ENCODE peak calls at places on chromosomes 7 and 10, in seven cellular contexts. L is amygdala; W is activated naive CD8-positive, alpha-beta T cell treated with anti-CD3 and anti-CD28 coated beads, Interleukin-2, amount 50 U/mL, for 24 hours; Y is NCI-H2171 treated with DMSO at 0.1 percent for 48 hours; Z is fibroblast of gingiva; B is M059J; P is NCI-H345. J is an unnamed sample.

GRCh38 chr10:58385784-58386112 is 538 bp downstream of the TFAM start:
- DNase-seq in L (no peak), W (peak), Y (peak), Z (no peak), B (peak), P (no peak), J (peak)

GRCh38 chr7:32216759-32217158 is 146.6 kb upstream of the PDE1C start:
- DNase-seq in L (no peak), W (no peak), Y (no peak), Z (no peak), B (no peak), P (no peak), J (no peak)

GRCh38 chr7:158074896-158075632 is 512.6 kb downstream of the PTPRN2 start:
- DNase-seq in L (no peak), W (no peak), Y (no peak), Z (no peak), B (no peak), P (peak), J (peak)

GRCh38 chr7:44978511-44979366 is at the start of gene MYO1G:
- DNase-seq in L (no peak), W (peak), Y (no peak), Z (no peak), B (no peak), P (no peak), J (no peak)

GRCh38 chr10:59372543-59372942 is 10.2 kb upstream of the FAM13C start:
- DNase-seq in L (no peak), W (no peak), Y (no peak), Z (no peak), B (no peak), P (no peak), J (no peak)

GRCh38 chr7:155584763-155585531 is 38.6 kb upstream of the CNPY1 start:
- DNase-seq in L (no peak), W (no peak), Y (no peak), Z (peak), B (no peak), P (no peak), J (no peak)

GRCh38 chr7:102472126-102473041 is 6.3 kb downstream of the POLR2J start:
- DNase-seq in L (no peak), W (no peak), Y (no peak), Z (no peak), B (no peak), P (no peak), J (no peak)

GRCh38 chr10:128147064-128147463 is 20.8 kb upstream of the MKI67 start:
- DNase-seq in L (no peak), W (peak), Y (no peak), Z (no peak), B (no peak), P (no peak), J (no peak)

GRCh38 chr10:25125151-25125550 is 49.6 kb upstream of the GPR158 start:
- DNase-seq in L (peak), W (no peak), Y (peak), Z (no peak), B (no peak), P (no peak), J (peak)

GRCh38 chr10:1163204-1163660 is 107.0 kb downstream of the WDR37 start:
- DNase-seq in L (no peak), W (no peak), Y (no peak), Z (no peak), B (no peak), P (no peak), J (no peak)

GRCh38 chr7:45435846-45436245 is 138.3 kb upstream of the ADCY1 start:
- DNase-seq in L (no peak), W (no peak), Y (no peak), Z (peak), B (peak), P (no peak), J (no peak)

GRCh38 chr7:38574121-38574520 is 57.1 kb downstream of the AMPH start:
- DNase-seq in L (no peak), W (no peak), Y (peak), Z (no peak), B (peak), P (no peak), J (no peak)

GRCh38 chr10:15462253-15462885 is 91.3 kb upstream of the FAM171A1 start:
- DNase-seq in L (no peak), W (no peak), Y (no peak), Z (peak), B (peak), P (no peak), J (no peak)

GRCh38 chr7:33155811-33156210 is 26.4 kb downstream of the BBS9 start:
- DNase-seq in L (no peak), W (no peak), Y (no peak), Z (peak), B (peak), P (no peak), J (peak)

GRCh38 chr7:771241-772004 is 44.3 kb upstream of the PRKAR1B start:
- DNase-seq in L (no peak), W (no peak), Y (no peak), Z (no peak), B (no peak), P (no peak), J (no peak)

GRCh38 chr7:55572378-55573233 is at the start of gene VOPP1:
- DNase-seq in L (peak), W (peak), Y (peak), Z (peak), B (peak), P (peak), J (peak)

GRCh38 chr7:18901881-18902280 is 215.6 kb downstream of the TWIST1 start:
- DNase-seq in L (no peak), W (no peak), Y (no peak), Z (no peak), B (no peak), P (no peak), J (no peak)

GRCh38 chr10:133249094-133249780 is 11.6 kb downstream of the VENTX start:
- DNase-seq in L (no peak), W (no peak), Y (no peak), Z (no peak), B (no peak), P (no peak), J (no peak)

J was measured in DMS79 treated with DMSO at 0.1 percent for 48 hours.